ENCODE peak calls at places on chromosomes 12 and 14, in four cellular contexts. One of them, this sample, is unnamed.

GRCh38 chr12:34398706-34399630 is 376.7 kb downstream of the ALG10 start:
- DNase-seq in H9: peak
- DNase-seq in HFFc6: no peak
- DNase-seq in transverse colon: peak
- DNase-seq in this sample: peak

GRCh38 chr12:85775071-85775470 is 61.1 kb downstream of the RASSF9 start:
- DNase-seq in HFFc6: no peak
- DNase-seq in transverse colon: no peak
- DNase-seq in H9: no peak
- DNase-seq in this sample: no peak

GRCh38 chr14:71607056-71607455 is 325.2 kb upstream of the RGS6 start:
- DNase-seq in H9: no peak
- DNase-seq in transverse colon: no peak
- DNase-seq in HFFc6: no peak
- DNase-seq in this sample: no peak

GRCh38 chr14:104346608-104347007 is 208.2 kb downstream of the KIF26A start:
- DNase-seq in HFFc6: no peak
- DNase-seq in transverse colon: no peak
- DNase-seq in H9: peak
- DNase-seq in this sample: no peak

GRCh38 chr14:34593740-34594375 is 36.1 kb downstream of the SNX6 start:
- DNase-seq in transverse colon: no peak
- DNase-seq in H9: no peak
- DNase-seq in HFFc6: peak
- DNase-seq in this sample: no peak

GRCh38 chr14:74472590-74472989 is 20.5 kb downstream of the NPC2 start:
- DNase-seq in transverse colon: no peak
- DNase-seq in H9: no peak
- DNase-seq in HFFc6: no peak
- DNase-seq in this sample: no peak

GRCh38 chr14:62604524-62604923 is 440.7 kb downstream of the KCNH5 start:
- DNase-seq in HFFc6: no peak
- DNase-seq in H9: no peak
- DNase-seq in transverse colon: no peak
- DNase-seq in this sample: no peak

GRCh38 chr12:4270670-4271432 is 2.7 kb upstream of the CCND2 start:
- DNase-seq in HFFc6: no peak
- DNase-seq in H9: peak
- DNase-seq in transverse colon: peak
- DNase-seq in this sample: peak

GRCh38 chr14:36605506-36605857 is 23.1 kb upstream of the NKX2-8 start:
- DNase-seq in HFFc6: no peak
- DNase-seq in H9: no peak
- DNase-seq in transverse colon: no peak
- DNase-seq in this sample: no peak

GRCh38 chr14:90384543-90384911 is 12.3 kb upstream of the CALM1 start:
- DNase-seq in H9: no peak
- DNase-seq in HFFc6: no peak
- DNase-seq in transverse colon: no peak
- DNase-seq in this sample: no peak

GRCh38 chr12:7108042-7108927 is 729 bp downstream of the C1RL start:
- DNase-seq in HFFc6: peak
- DNase-seq in H9: peak
- DNase-seq in transverse colon: peak
- DNase-seq in this sample: peak

GRCh38 chr14:31934767-31935266 is 142.3 kb upstream of the ARHGAP5 start:
- DNase-seq in H9: peak
- DNase-seq in transverse colon: peak
- DNase-seq in HFFc6: peak
- DNase-seq in this sample: peak

GRCh38 chr14:89921896-89922548 is 32.5 kb downstream of the EFCAB11 start:
- DNase-seq in H9: no peak
- DNase-seq in transverse colon: no peak
- DNase-seq in HFFc6: peak
- DNase-seq in this sample: no peak

GRCh38 chr14:105023791-105024480 is 3.1 kb upstream of the CDCA4 start:
- DNase-seq in H9: no peak
- DNase-seq in transverse colon: no peak
- DNase-seq in HFFc6: peak
- DNase-seq in this sample: no peak

GRCh38 chr12:67942704-67943103 is 46.5 kb upstream of the IFNG-AS1 start:
- DNase-seq in transverse colon: no peak
- DNase-seq in H9: no peak
- DNase-seq in HFFc6: no peak
- DNase-seq in this sample: no peak

GRCh38 chr12:93773122-93773871 is 96.1 kb downstream of the CRADD start:
- DNase-seq in H9: no peak
- DNase-seq in HFFc6: no peak
- DNase-seq in transverse colon: no peak
- DNase-seq in this sample: no peak

GRCh38 chr12:112803620-112804279 is 12.2 kb downstream of the RPH3A start:
- DNase-seq in HFFc6: no peak
- DNase-seq in transverse colon: no peak
- DNase-seq in H9: no peak
- DNase-seq in this sample: no peak

GRCh38 chr14:104722938-104723650 is 935 bp upstream of the ADSS1 start:
- DNase-seq in transverse colon: peak
- DNase-seq in HFFc6: no peak
- DNase-seq in H9: peak
- DNase-seq in this sample: no peak

GRCh38 chr14:66085662-66086061 is 400.5 kb upstream of the CCDC196 start:
- DNase-seq in transverse colon: no peak
- DNase-seq in H9: no peak
- DNase-seq in HFFc6: no peak
- DNase-seq in this sample: no peak

GRCh38 chr14:99119554-99119953 is 152.4 kb downstream of the BCL11B start:
- DNase-seq in H9: peak
- DNase-seq in transverse colon: no peak
- DNase-seq in HFFc6: no peak
- DNase-seq in this sample: no peak

GRCh38 chr12:57517187-57517586 is 3.1 kb downstream of the DDIT3 start:
- DNase-seq in HFFc6: peak
- DNase-seq in transverse colon: no peak
- DNase-seq in H9: no peak
- DNase-seq in this sample: no peak

GRCh38 chr12:114220311-114220710 is 185.6 kb downstream of the TBX5 start:
- DNase-seq in HFFc6: no peak
- DNase-seq in transverse colon: no peak
- DNase-seq in H9: no peak
- DNase-seq in this sample: no peak

GRCh38 chr12:91250273-91250672 is 67.7 kb upstream of the DCN start:
- DNase-seq in HFFc6: no peak
- DNase-seq in H9: no peak
- DNase-seq in transverse colon: no peak
- DNase-seq in this sample: no peak

GRCh38 chr12:56190695-56191155 is 1.4 kb upstream of the SMARCC2 start:
- DNase-seq in transverse colon: no peak
- DNase-seq in HFFc6: no peak
- DNase-seq in H9: no peak
- DNase-seq in this sample: no peak

GRCh38 chr12:5200276-5201087 is 156.8 kb downstream of the KCNA5 start:
- DNase-seq in HFFc6: peak
- DNase-seq in transverse colon: peak
- DNase-seq in H9: peak
- DNase-seq in this sample: peak

GRCh38 chr12:120144215-120144614 is 27.7 kb upstream of the RAB35 start:
- DNase-seq in HFFc6: no peak
- DNase-seq in H9: no peak
- DNase-seq in transverse colon: no peak
- DNase-seq in this sample: no peak

GRCh38 chr14:69615471-69616407 is 4.3 kb downstream of the SUSD6 start:
- DNase-seq in transverse colon: peak
- DNase-seq in HFFc6: peak
- DNase-seq in H9: no peak
- DNase-seq in this sample: no peak

GRCh38 chr14:75492832-75493579 is 29.3 kb upstream of the BATF start:
- DNase-seq in H9: no peak
- DNase-seq in transverse colon: no peak
- DNase-seq in HFFc6: no peak
- DNase-seq in this sample: no peak

GRCh38 chr14:52272375-52272774 is 4.9 kb downstream of the PTGDR start:
- DNase-seq in transverse colon: peak
- DNase-seq in HFFc6: peak
- DNase-seq in H9: no peak
- DNase-seq in this sample: no peak

GRCh38 chr12:4974217-4974616 is 64.5 kb downstream of the KCNA1 start:
- DNase-seq in H9: no peak
- DNase-seq in HFFc6: no peak
- DNase-seq in transverse colon: no peak
- DNase-seq in this sample: no peak

GRCh38 chr14:99177046-99177655 is 94.8 kb downstream of the BCL11B start:
- DNase-seq in transverse colon: no peak
- DNase-seq in HFFc6: no peak
- DNase-seq in H9: peak
- DNase-seq in this sample: no peak

GRCh38 chr12:79927772-79928474 is 7.0 kb downstream of the PPP1R12A start:
- DNase-seq in H9: no peak
- DNase-seq in transverse colon: no peak
- DNase-seq in HFFc6: no peak
- DNase-seq in this sample: no peak

GRCh38 chr14:81727243-81727642 is 193.6 kb upstream of the SEL1L start:
- DNase-seq in transverse colon: no peak
- DNase-seq in HFFc6: no peak
- DNase-seq in H9: no peak
- DNase-seq in this sample: peak

GRCh38 chr12:42756841-42757661 is 167.5 kb upstream of the PRICKLE1 start:
- DNase-seq in HFFc6: peak
- DNase-seq in H9: peak
- DNase-seq in transverse colon: no peak
- DNase-seq in this sample: peak

GRCh38 chr14:100439781-100440180 is 116.6 kb downstream of the SLC25A47 start:
- DNase-seq in HFFc6: no peak
- DNase-seq in transverse colon: peak
- DNase-seq in H9: no peak
- DNase-seq in this sample: no peak

GRCh38 chr12:56836317-56836716 is 73.2 kb downstream of the HSD17B6 start:
- DNase-seq in H9: no peak
- DNase-seq in transverse colon: peak
- DNase-seq in HFFc6: peak
- DNase-seq in this sample: peak

GRCh38 chr12:92080390-92081285 is 65.0 kb downstream of the BTG1 start:
- DNase-seq in H9: no peak
- DNase-seq in HFFc6: peak
- DNase-seq in transverse colon: no peak
- DNase-seq in this sample: peak

GRCh38 chr12:113092478-113093408 is 36.2 kb downstream of the DTX1 start:
- DNase-seq in H9: peak
- DNase-seq in HFFc6: no peak
- DNase-seq in transverse colon: peak
- DNase-seq in this sample: peak

DNA sequence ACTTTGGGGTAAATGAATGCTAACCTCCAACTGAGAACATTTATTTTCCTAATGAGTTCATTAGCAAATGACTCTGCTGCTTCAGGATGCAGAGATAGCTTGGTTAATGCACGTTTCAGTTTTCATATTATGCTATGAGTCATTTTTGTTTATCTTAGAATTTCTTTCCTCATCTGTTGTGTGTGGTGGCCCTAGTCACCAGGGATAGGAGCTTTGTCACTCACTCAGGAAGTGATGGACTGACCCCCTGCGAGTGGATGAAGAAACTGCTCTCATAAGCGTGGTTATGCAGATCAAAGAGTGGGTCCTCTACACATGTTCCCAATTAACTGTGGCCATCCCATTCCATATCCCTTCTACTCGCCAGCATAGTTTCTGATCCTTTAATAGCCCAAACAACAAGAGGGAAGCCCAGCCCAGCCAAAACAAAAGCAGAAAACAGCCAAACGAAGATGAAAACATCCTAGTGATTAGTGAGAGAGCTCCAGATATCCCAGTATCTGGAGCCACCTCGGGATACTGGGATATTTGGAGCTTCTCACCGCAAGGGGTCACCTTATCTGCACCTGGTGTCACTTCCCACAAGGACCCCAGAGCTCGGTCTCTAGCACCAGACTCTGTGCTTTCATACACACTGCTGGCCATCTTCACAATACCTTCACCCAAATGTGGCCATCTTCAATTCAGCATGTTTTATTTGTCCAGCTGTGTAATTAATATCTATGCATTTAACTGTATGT is 8.6 kb downstream of the TC2N start:
- DNase-seq in H9: no peak
- DNase-seq in transverse colon: no peak
- DNase-seq in HFFc6: peak
- DNase-seq in this sample: peak
- TF ChIP-seq CTCF in H9: peak
- TF ChIP-seq CTCF in transverse colon: no peak
- TF ChIP-seq CTCF in HFFc6: no peak
- TF ChIP-seq CTCF in this sample: no peak

GRCh38 chr12:125038976-125039625 is 26.1 kb upstream of the AACS start:
- DNase-seq in H9: no peak
- DNase-seq in transverse colon: no peak
- DNase-seq in HFFc6: no peak
- DNase-seq in this sample: no peak
- TF ChIP-seq CTCF in H9: no peak
- TF ChIP-seq CTCF in transverse colon: no peak
- TF ChIP-seq CTCF in HFFc6: peak
- TF ChIP-seq CTCF in this sample: no peak

GRCh38 chr14:54814076-54814475 is 88.5 kb downstream of the GCH1 start:
- DNase-seq in transverse colon: no peak
- DNase-seq in HFFc6: no peak
- DNase-seq in H9: peak
- DNase-seq in this sample: no peak
- TF ChIP-seq CTCF in transverse colon: no peak
- TF ChIP-seq CTCF in HFFc6: peak
- TF ChIP-seq CTCF in H9: peak
- TF ChIP-seq CTCF in this sample: no peak

DNA sequence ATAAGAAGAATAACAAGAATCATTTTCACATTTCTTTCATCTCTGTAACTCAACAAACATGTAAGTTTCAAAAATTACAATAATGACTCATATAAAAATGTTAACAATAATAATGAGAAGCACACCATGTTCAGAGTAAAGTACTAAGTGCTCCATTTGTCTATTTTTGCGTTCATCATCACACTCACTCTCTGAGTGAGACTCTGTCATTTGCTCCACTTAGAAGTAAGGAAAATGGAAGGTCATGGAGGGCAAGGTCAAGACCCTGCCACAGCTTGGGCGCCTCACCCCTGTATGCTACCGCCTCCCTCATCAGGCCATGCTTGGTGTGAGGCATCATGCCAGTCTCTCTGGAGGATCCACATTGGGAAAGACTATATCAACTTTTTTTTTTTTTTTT is 129.9 kb downstream of the TMEM30B start:
- DNase-seq in transverse colon: no peak
- DNase-seq in H9: no peak
- DNase-seq in HFFc6: no peak
- DNase-seq in this sample: no peak
- TF ChIP-seq CTCF in transverse colon: no peak
- TF ChIP-seq CTCF in H9: no peak
- TF ChIP-seq CTCF in HFFc6: no peak
- TF ChIP-seq CTCF in this sample: no peak

GRCh38 chr12:130026608-130027176 is 122.9 kb upstream of the TMEM132D start:
- DNase-seq in HFFc6: no peak
- DNase-seq in H9: peak
- DNase-seq in transverse colon: peak
- DNase-seq in this sample: peak
- TF ChIP-seq CTCF in HFFc6: peak
- TF ChIP-seq CTCF in H9: peak
- TF ChIP-seq CTCF in transverse colon: no peak
- TF ChIP-seq CTCF in this sample: peak

This sample was measured in hepatocyte.